ENCODE peak calls at places on chromosome 21, in seven cellular contexts. P is SK-N-SH, Q is H9, M is endothelial cell, S is AG04450, A is esophagus squamous epithelium, E is OCI-LY7. V is an unnamed sample.

GRCh38 chr21:33980276-33980916 is 64.8 kb upstream of the ATP5PO start:
- DNase-seq in Q (no peak), M (no peak), A (no peak), P (no peak), E (no peak), S (no peak), V (no peak)

GRCh38 chr21:43333301-43334062 is 93.4 kb downstream of the SIK1 start:
- DNase-seq in E (no peak), Q (peak), P (no peak), S (peak), M (peak), A (no peak), V (no peak)

GRCh38 chr21:34128124-34128523 is 54.7 kb downstream of the MRPS6 start:
- DNase-seq in P (no peak), E (no peak), M (no peak), A (no peak), S (no peak), Q (no peak), V (no peak)

GRCh38 chr21:42627527-42628289 is 25.7 kb upstream of the PDE9A start:
- DNase-seq in Q (no peak), E (no peak), A (no peak), S (no peak), M (no peak), P (no peak), V (no peak)

GRCh38 chr21:32921632-32922230 is 104.0 kb upstream of the OLIG2 start:
- DNase-seq in E (peak), A (no peak), M (peak), P (no peak), Q (peak), S (no peak), V (no peak)

GRCh38 chr21:27475363-27475955 is 508.6 kb upstream of the ADAMTS5 start:
- DNase-seq in M (no peak), S (no peak), P (no peak), A (no peak), Q (no peak), E (no peak), V (no peak)

GRCh38 chr21:34887729-34888568 is 161.2 kb downstream of the RUNX1 start:
- DNase-seq in M (peak), Q (peak), A (no peak), E (peak), P (peak), S (peak), V (peak)

GRCh38 chr21:25025596-25025995 is 581.7 kb downstream of the MRPL39 start:
- DNase-seq in P (no peak), M (no peak), E (no peak), S (no peak), A (no peak), Q (no peak), V (no peak)

GRCh38 chr21:28805885-28806284 is 186.8 kb downstream of the LTN1 start:
- DNase-seq in A (no peak), S (peak), M (no peak), P (no peak), Q (no peak), E (no peak), V (no peak)

GRCh38 chr21:34967509-34968289 is 81.4 kb downstream of the RUNX1 start:
- DNase-seq in Q (no peak), E (no peak), P (no peak), S (no peak), M (no peak), A (no peak), V (no peak)

GRCh38 chr21:23455676-23456075 is 2151.6 kb downstream of the MRPL39 start:
- DNase-seq in M (no peak), P (no peak), E (no peak), S (no peak), Q (no peak), A (no peak), V (no peak)

GRCh38 chr21:27802816-27803475 is 836.1 kb upstream of the ADAMTS5 start:
- DNase-seq in P (peak), S (no peak), Q (peak), E (peak), M (peak), A (no peak), V (peak)

GRCh38 chr21:42666918-42667317 is 13.5 kb downstream of the PDE9A start:
- DNase-seq in E (no peak), M (no peak), Q (no peak), S (no peak), A (no peak), P (no peak), V (no peak)

GRCh38 chr21:42495765-42496119 is 282 bp downstream of the RSPH1 start:
- DNase-seq in S (no peak), A (no peak), E (no peak), P (no peak), Q (no peak), M (no peak), V (no peak)

GRCh38 chr21:14737278-14737677 is 191.2 kb upstream of the SAMSN1 start:
- DNase-seq in M (no peak), A (no peak), P (no peak), E (no peak), Q (no peak), S (no peak), V (no peak)

GRCh38 chr21:33572350-33572749 is 16.1 kb downstream of the DONSON start:
- DNase-seq in S (no peak), A (no peak), P (no peak), M (no peak), E (no peak), Q (no peak), V (no peak)

GRCh38 chr21:34930971-34931370 is 118.1 kb downstream of the RUNX1 start:
- DNase-seq in P (no peak), E (no peak), S (no peak), A (no peak), Q (no peak), M (no peak), V (no peak)

GRCh38 chr21:34986561-34987533 is 62.3 kb downstream of the RUNX1 start:
- DNase-seq in Q (peak), E (no peak), S (no peak), M (no peak), A (no peak), P (no peak), V (peak)

GRCh38 chr21:25002676-25003075 is 604.6 kb downstream of the MRPL39 start:
- DNase-seq in Q (no peak), S (no peak), P (no peak), M (no peak), E (no peak), A (no peak), V (no peak)

GRCh38 chr21:28714795-28715464 is 277.7 kb downstream of the LTN1 start:
- DNase-seq in Q (no peak), A (no peak), M (no peak), P (no peak), S (peak), E (no peak), V (no peak)

GRCh38 chr21:28357743-28358142 is 634.9 kb downstream of the LTN1 start:
- DNase-seq in Q (no peak), E (no peak), A (no peak), P (no peak), S (no peak), M (no peak), V (no peak)

GRCh38 chr21:45768741-45769049 is 125.2 kb downstream of the PCBP3 start:
- DNase-seq in A (no peak), S (no peak), Q (no peak), M (no peak), E (no peak), P (peak), V (no peak)

GRCh38 chr21:45768011-45768740 is 124.7 kb downstream of the PCBP3 start:
- DNase-seq in A (no peak), Q (no peak), M (no peak), S (no peak), E (no peak), P (no peak), V (peak)

GRCh38 chr21:45769239-45769758 is 125.8 kb downstream of the PCBP3 start:
- DNase-seq in Q (no peak), E (no peak), S (no peak), M (no peak), P (no peak), A (no peak), V (no peak)

GRCh38 chr21:45772180-45772579 is 128.7 kb downstream of the PCBP3 start:
- DNase-seq in E (no peak), Q (no peak), A (no peak), S (no peak), P (no peak), M (no peak), V (no peak)

DNA sequence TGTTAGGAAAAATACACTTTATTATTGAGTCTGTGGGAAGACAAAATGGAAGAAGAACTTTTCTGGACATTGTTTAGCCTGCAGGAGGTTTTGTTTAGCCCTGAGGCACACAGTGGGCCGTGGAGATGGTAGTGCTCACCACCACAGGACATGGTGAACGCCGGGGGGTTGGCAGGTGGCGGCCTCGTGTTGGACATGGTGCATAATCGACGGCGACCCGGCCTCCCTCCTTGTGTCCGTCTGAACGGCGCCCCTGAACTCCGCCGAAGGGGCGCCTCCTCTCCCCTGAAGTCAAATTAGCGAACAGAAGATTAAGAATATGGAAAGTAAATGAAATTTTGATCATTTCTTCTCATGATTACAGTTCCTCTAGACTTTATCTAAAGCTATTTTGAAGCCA is 126.4 kb downstream of the PCBP3 start:
- DNase-seq in M (no peak), A (no peak), P (no peak), Q (no peak), E (no peak), S (no peak), V (no peak)
- TF ChIP-seq CTCF in M (no peak), A (no peak), P (no peak), Q (no peak), E (no peak), S (no peak), V (no peak)

GRCh38 chr21:46325073-46325912 is 1.3 kb downstream of the PCNT start:
- DNase-seq in P (peak), M (peak), E (peak), S (no peak), A (no peak), Q (peak), V (peak)
- TF ChIP-seq CTCF in P (peak), M (no peak), E (peak), S (peak), A (peak), Q (peak), V (no peak)

GRCh38 chr21:44929242-44929798 is 8.6 kb upstream of the ITGB2 start:
- DNase-seq in E (no peak), Q (no peak), P (no peak), A (no peak), S (no peak), M (no peak), V (no peak)

GRCh38 chr21:44929799-44930542 is 9.3 kb upstream of the ITGB2 start:
- DNase-seq in P (no peak), Q (no peak), S (no peak), E (peak), A (no peak), M (no peak), V (peak)

GRCh38 chr21:44927259-44927586 is 6.5 kb upstream of the ITGB2 start:
- DNase-seq in S (no peak), P (no peak), M (no peak), Q (no peak), A (no peak), E (no peak), V (no peak)

GRCh38 chr21:44926364-44927101 is 5.8 kb upstream of the ITGB2 start:
- DNase-seq in Q (no peak), E (no peak), S (no peak), M (no peak), A (no peak), P (no peak), V (no peak)

GRCh38 chr21:44927587-44928461 is 7.1 kb upstream of the ITGB2 start:
- DNase-seq in E (peak), M (no peak), Q (peak), S (no peak), P (no peak), A (no peak), V (peak)
- TF ChIP-seq CTCF in E (no peak), M (no peak), Q (no peak), S (peak), P (peak), A (peak), V (no peak)

GRCh38 chr21:44489962-44490361 is 34.7 kb downstream of the LRRC3 start:
- DNase-seq in Q (no peak), E (no peak), M (no peak), P (no peak), S (no peak), A (no peak), V (no peak)
- TF ChIP-seq CTCF in Q (peak), E (peak), M (peak), P (no peak), S (no peak), A (no peak), V (no peak)

GRCh38 chr21:41369105-41369914 is 7.5 kb downstream of the MX2 start:
- DNase-seq in A (no peak), P (peak), Q (peak), S (no peak), E (peak), M (peak), V (peak)
- TF ChIP-seq CTCF in A (no peak), P (no peak), Q (peak), S (peak), E (peak), M (no peak), V (no peak)

GRCh38 chr21:16248705-16249104 is 518.9 kb downstream of the USP25 start:
- DNase-seq in P (no peak), S (no peak), E (no peak), Q (no peak), A (no peak), M (no peak), V (no peak)

GRCh38 chr21:16239659-16240265 is 510.0 kb downstream of the USP25 start:
- DNase-seq in S (no peak), E (no peak), A (no peak), P (no peak), M (no peak), Q (no peak), V (no peak)

GRCh38 chr21:16241500-16241963 is 511.8 kb downstream of the USP25 start:
- DNase-seq in E (no peak), P (no peak), Q (peak), S (no peak), A (no peak), M (peak), V (no peak)

GRCh38 chr21:16241021-16241420 is 511.2 kb downstream of the USP25 start:
- DNase-seq in M (no peak), Q (no peak), P (no peak), A (no peak), S (no peak), E (no peak), V (no peak)

GRCh38 chr21:16243396-16243795 is 513.6 kb downstream of the USP25 start:
- DNase-seq in S (no peak), A (no peak), Q (no peak), M (no peak), E (no peak), P (no peak), V (no peak)
- TF ChIP-seq CTCF in S (no peak), A (no peak), Q (no peak), M (no peak), E (no peak), P (no peak), V (no peak)

GRCh38 chr21:38804030-38804616 is 1.6 kb upstream of the ETS2 start:
- DNase-seq in E (no peak), A (no peak), Q (no peak), M (no peak), P (no peak), S (no peak), V (no peak)

GRCh38 chr21:38803075-38803474 is 2.7 kb upstream of the ETS2 start:
- DNase-seq in P (no peak), A (no peak), E (no peak), M (no peak), Q (no peak), S (no peak), V (no peak)

GRCh38 chr21:38800046-38800758 is 5.5 kb upstream of the ETS2 start:
- DNase-seq in Q (no peak), M (no peak), A (no peak), P (no peak), S (no peak), E (no peak), V (no peak)

GRCh38 chr21:38800924-38801744 is 4.6 kb upstream of the ETS2 start:
- DNase-seq in P (no peak), S (no peak), M (no peak), E (no peak), A (no peak), Q (no peak), V (no peak)

GRCh38 chr21:38802050-38803026 is 3.4 kb upstream of the ETS2 start:
- DNase-seq in Q (no peak), E (no peak), M (no peak), S (no peak), A (no peak), P (no peak), V (no peak)
- TF ChIP-seq CTCF in Q (no peak), E (no peak), M (no peak), S (no peak), A (no peak), P (no peak), V (no peak)

GRCh38 chr21:18265955-18266354 is 21.3 kb downstream of the CHODL start:
- DNase-seq in A (no peak), S (no peak), M (no peak), Q (no peak), P (no peak), E (no peak), V (no peak)
- TF ChIP-seq CTCF in A (no peak), S (no peak), M (no peak), Q (no peak), P (peak), E (peak), V (no peak)

GRCh38 chr21:36615274-36615964 is 83.5 kb upstream of the SIM2 start:
- DNase-seq in A (no peak), S (no peak), P (no peak), M (no peak), E (peak), Q (peak), V (no peak)
- TF ChIP-seq CTCF in A (no peak), S (no peak), P (no peak), M (peak), E (peak), Q (peak), V (no peak)

DNA sequence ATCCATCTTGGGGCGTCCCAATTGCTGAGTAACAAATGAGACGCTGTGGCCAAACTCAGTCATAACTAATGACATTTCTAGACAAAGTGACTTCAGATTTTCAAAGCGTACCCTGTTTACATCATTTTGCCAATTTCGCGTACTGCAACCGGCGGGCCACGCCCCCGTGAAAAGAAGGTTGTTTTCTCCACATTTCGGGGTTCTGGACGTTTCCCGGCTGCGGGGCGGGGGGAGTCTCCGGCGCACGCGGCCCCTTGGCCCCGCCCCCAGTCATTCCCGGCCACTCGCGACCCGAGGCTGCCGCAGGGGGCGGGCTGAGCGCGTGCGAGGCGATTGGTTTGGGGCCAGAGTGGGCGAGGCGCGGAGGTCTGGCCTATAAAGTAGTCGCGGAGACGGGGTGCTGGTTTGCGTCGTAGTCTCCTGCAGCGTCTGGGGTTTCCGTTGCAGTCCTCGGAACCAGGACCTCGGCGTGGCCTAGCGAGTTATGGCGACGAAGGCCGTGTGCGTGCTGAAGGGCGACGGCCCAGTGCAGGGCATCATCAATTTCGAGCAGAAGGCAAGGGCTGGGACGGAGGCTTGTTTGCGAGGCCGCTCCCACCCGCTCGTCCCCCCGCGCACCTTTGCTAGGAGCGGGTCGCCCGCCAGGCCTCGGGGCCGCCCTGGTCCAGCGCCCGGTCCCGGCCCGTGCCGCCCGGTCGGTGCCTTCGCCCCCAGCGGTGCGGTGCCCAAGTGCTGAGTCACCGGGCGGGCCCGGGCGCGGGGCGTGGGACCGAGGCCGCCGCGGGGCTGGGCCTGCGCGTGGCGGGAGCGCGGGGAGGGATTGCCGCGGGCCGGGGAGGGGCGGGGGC is at the start of gene SOD1:
- DNase-seq in E (peak), P (peak), S (peak), M (peak), Q (peak), A (peak), V (peak)
- TF ChIP-seq CTCF in E (no peak), P (no peak), S (no peak), M (no peak), Q (no peak), A (peak), V (no peak)

V was measured in GM20000.